ENCODE peak calls at places on chromosomes 5 and 9, in eight cellular contexts. One of them, this sample, is unnamed.

GRCh38 chr5:145464194-145464593 is 370.9 kb downstream of the PRELID2 start:
- DNase-seq in tibial nerve: no peak
- DNase-seq in GM06990: no peak
- DNase-seq in astrocyte of the spinal cord: no peak
- DNase-seq in GM13976: no peak
- DNase-seq in iPS-NIHi11: no peak
- DNase-seq in T-cell: no peak
- DNase-seq in prostate gland: no peak
- DNase-seq in this sample: peak; percentile 81

GRCh38 chr9:21919377-21920362 is 74.5 kb downstream of the CDKN2A start:
- DNase-seq in iPS-NIHi11: no peak
- DNase-seq in GM06990: no peak
- DNase-seq in T-cell: peak; percentile 10
- DNase-seq in GM13976: peak; percentile 30
- DNase-seq in astrocyte of the spinal cord: peak; percentile 81
- DNase-seq in prostate gland: no peak
- DNase-seq in tibial nerve: no peak
- DNase-seq in this sample: peak; percentile 85

GRCh38 chr9:108759835-108760234 is 96.0 kb downstream of the ACTL7B start:
- DNase-seq in iPS-NIHi11: no peak
- DNase-seq in prostate gland: no peak
- DNase-seq in GM06990: no peak
- DNase-seq in tibial nerve: no peak
- DNase-seq in T-cell: no peak
- DNase-seq in astrocyte of the spinal cord: no peak
- DNase-seq in GM13976: no peak
- DNase-seq in this sample: no peak

GRCh38 chr5:173045481-173045880 is 10.7 kb upstream of the CREBRF start:
- DNase-seq in GM13976: no peak
- DNase-seq in tibial nerve: no peak
- DNase-seq in astrocyte of the spinal cord: no peak
- DNase-seq in T-cell: no peak
- DNase-seq in GM06990: no peak
- DNase-seq in iPS-NIHi11: peak; percentile 35
- DNase-seq in prostate gland: no peak
- DNase-seq in this sample: no peak

GRCh38 chr5:108858959-108859358 is 111.3 kb downstream of the FER start:
- DNase-seq in iPS-NIHi11: no peak
- DNase-seq in prostate gland: no peak
- DNase-seq in tibial nerve: no peak
- DNase-seq in GM13976: peak; percentile 58
- DNase-seq in astrocyte of the spinal cord: peak; percentile 5
- DNase-seq in T-cell: no peak
- DNase-seq in GM06990: peak; percentile 60
- DNase-seq in this sample: no peak

GRCh38 chr9:129556576-129557191 is 64.2 kb downstream of the C9orf50 start:
- DNase-seq in tibial nerve: no peak
- DNase-seq in iPS-NIHi11: no peak
- DNase-seq in prostate gland: no peak
- DNase-seq in GM13976: no peak
- DNase-seq in T-cell: no peak
- DNase-seq in astrocyte of the spinal cord: no peak
- DNase-seq in GM06990: no peak
- DNase-seq in this sample: no peak

GRCh38 chr9:129697111-129697955 is 31.9 kb downstream of the PRRX2 start:
- DNase-seq in astrocyte of the spinal cord: peak; percentile 57
- DNase-seq in iPS-NIHi11: peak; percentile 94
- DNase-seq in GM06990: no peak
- DNase-seq in T-cell: no peak
- DNase-seq in tibial nerve: peak; percentile 52
- DNase-seq in prostate gland: no peak
- DNase-seq in GM13976: no peak
- DNase-seq in this sample: no peak

GRCh38 chr5:14659821-14660607 is 4.5 kb upstream of the OTULIN start:
- DNase-seq in iPS-NIHi11: no peak
- DNase-seq in T-cell: no peak
- DNase-seq in prostate gland: peak; percentile 83
- DNase-seq in GM13976: no peak
- DNase-seq in GM06990: no peak
- DNase-seq in astrocyte of the spinal cord: peak; percentile 50
- DNase-seq in tibial nerve: no peak
- DNase-seq in this sample: peak; percentile 20

GRCh38 chr5:59586811-59587340 is 306.6 kb downstream of the PDE4D start:
- DNase-seq in prostate gland: no peak
- DNase-seq in GM13976: no peak
- DNase-seq in tibial nerve: no peak
- DNase-seq in astrocyte of the spinal cord: no peak
- DNase-seq in iPS-NIHi11: no peak
- DNase-seq in T-cell: no peak
- DNase-seq in GM06990: no peak
- DNase-seq in this sample: no peak

GRCh38 chr5:92552206-92553160 is 1028.5 kb downstream of the NR2F1-AS1 start:
- DNase-seq in tibial nerve: no peak
- DNase-seq in iPS-NIHi11: no peak
- DNase-seq in T-cell: no peak
- DNase-seq in prostate gland: no peak
- DNase-seq in GM06990: no peak
- DNase-seq in GM13976: no peak
- DNase-seq in astrocyte of the spinal cord: peak; percentile 99
- DNase-seq in this sample: peak; percentile 91

GRCh38 chr5:79330071-79330470 is 94.1 kb downstream of the JMY start:
- DNase-seq in prostate gland: no peak
- DNase-seq in GM06990: no peak
- DNase-seq in GM13976: no peak
- DNase-seq in T-cell: no peak
- DNase-seq in tibial nerve: no peak
- DNase-seq in astrocyte of the spinal cord: no peak
- DNase-seq in iPS-NIHi11: no peak
- DNase-seq in this sample: peak; percentile 11

GRCh38 chr5:150322202-150322601 is 19.5 kb upstream of the ARSI start:
- DNase-seq in tibial nerve: no peak
- DNase-seq in GM06990: no peak
- DNase-seq in GM13976: no peak
- DNase-seq in prostate gland: no peak
- DNase-seq in astrocyte of the spinal cord: peak; percentile 50
- DNase-seq in iPS-NIHi11: no peak
- DNase-seq in T-cell: no peak
- DNase-seq in this sample: peak; percentile 94

GRCh38 chr5:8576178-8576577 is 707.2 kb downstream of the MTRR start:
- DNase-seq in iPS-NIHi11: no peak
- DNase-seq in GM06990: no peak
- DNase-seq in astrocyte of the spinal cord: no peak
- DNase-seq in tibial nerve: no peak
- DNase-seq in prostate gland: no peak
- DNase-seq in T-cell: no peak
- DNase-seq in GM13976: no peak
- DNase-seq in this sample: no peak

GRCh38 chr5:32138839-32139493 is 35.2 kb downstream of the GOLPH3 start:
- DNase-seq in iPS-NIHi11: no peak
- DNase-seq in prostate gland: no peak
- DNase-seq in GM06990: no peak
- DNase-seq in tibial nerve: no peak
- DNase-seq in T-cell: no peak
- DNase-seq in astrocyte of the spinal cord: no peak
- DNase-seq in GM13976: no peak
- DNase-seq in this sample: no peak

GRCh38 chr9:115422932-115423440 is 305.0 kb upstream of the TNC start:
- DNase-seq in tibial nerve: no peak
- DNase-seq in GM06990: no peak
- DNase-seq in astrocyte of the spinal cord: no peak
- DNase-seq in GM13976: no peak
- DNase-seq in prostate gland: no peak
- DNase-seq in T-cell: no peak
- DNase-seq in iPS-NIHi11: no peak
- DNase-seq in this sample: no peak

GRCh38 chr5:135828793-135829150 is 5.7 kb upstream of the SLC25A48 start:
- DNase-seq in GM13976: no peak
- DNase-seq in tibial nerve: no peak
- DNase-seq in astrocyte of the spinal cord: no peak
- DNase-seq in iPS-NIHi11: no peak
- DNase-seq in T-cell: no peak
- DNase-seq in GM06990: no peak
- DNase-seq in prostate gland: no peak
- DNase-seq in this sample: no peak